ENCODE peak calls at places on chromosome 2, in seven cellular contexts. C is activated T-cell treated with anti-CD3 and anti-CD28 coated beads, Interleukin-2, amount 50 U/mL, for 48 hours; N is RCC 7860; P is stomach; I is sigmoid colon; A is RKO; D is osteocyte. Q is an unnamed sample.

GRCh38 chr2:20183373-20183772 is 41.6 kb downstream of the SDC1 start:
- DNase-seq in C (no peak), N (no peak), P (no peak), I (no peak), A (no peak), D (no peak), Q (no peak)

GRCh38 chr2:241049739-241050623 is 51.6 kb downstream of the SNED1 start:
- DNase-seq in C (no peak), N (no peak), P (no peak), I (peak; percentile 34), A (no peak), D (peak; percentile 86), Q (no peak)

GRCh38 chr2:23055251-23055650 is 329.7 kb upstream of the KLHL29 start:
- DNase-seq in C (no peak), N (no peak), P (no peak), I (no peak), A (no peak), D (no peak), Q (no peak)

GRCh38 chr2:209696836-209697711 is 74.6 kb upstream of the UNC80 start:
- DNase-seq in C (no peak), N (no peak), P (no peak), I (no peak), A (no peak), D (no peak), Q (no peak)

GRCh38 chr2:172230301-172230700 is 127.6 kb upstream of the DLX2 start:
- DNase-seq in C (no peak), N (no peak), P (no peak), I (no peak), A (no peak), D (no peak), Q (no peak)

GRCh38 chr2:170276926-170277571 is 99.1 kb downstream of the MYO3B start:
- DNase-seq in C (no peak), N (no peak), P (no peak), I (no peak), A (no peak), D (no peak), Q (no peak)

GRCh38 chr2:63840785-63841253 is 877 bp upstream of the UGP2 start:
- DNase-seq in C (peak; percentile 98), N (peak; percentile 94), P (peak; percentile 99), I (peak; percentile 99), A (peak; percentile 98), D (peak; percentile 99), Q (peak; percentile 98)

GRCh38 chr2:206456078-206456769 is 12.9 kb downstream of the ADAM23 start:
- DNase-seq in C (no peak), N (no peak), P (no peak), I (no peak), A (no peak), D (no peak), Q (peak; percentile 9)

GRCh38 chr2:98480598-98480997 is 35.9 kb downstream of the INPP4A start:
- DNase-seq in C (no peak), N (no peak), P (no peak), I (peak; percentile 54), A (no peak), D (no peak), Q (no peak)

GRCh38 chr2:23484163-23484740 is 99.3 kb downstream of the KLHL29 start:
- DNase-seq in C (no peak), N (no peak), P (no peak), I (no peak), A (no peak), D (no peak), Q (no peak)

GRCh38 chr2:237383991-237384671 is 29.8 kb downstream of the COL6A3 start:
- DNase-seq in C (no peak), N (no peak), P (no peak), I (no peak), A (no peak), D (no peak), Q (no peak)